ENCODE peak calls at places on chromosome 6, in five cellular contexts. D is GM23248; U is hepatocyte; B is CD8-positive, alpha-beta T cell; S is A673. Z is an unnamed sample. For H3K4me1, the result is how much of the 10 kb centered on the place peaks cover.

GRCh38 chr6:119445666-119446622 is 96.4 kb upstream of the MAN1A1 start:
- DNase-seq in B (no peak), S (peak), D (peak), U (peak), Z (no peak)

GRCh38 chr6:169935861-169936260 is 184.4 kb downstream of the ERMARD start:
- DNase-seq in B (no peak), D (no peak), S (no peak), U (no peak), Z (no peak)

GRCh38 chr6:129251669-129252376 is 368.9 kb downstream of the LAMA2 start:
- DNase-seq in D (peak), B (no peak), S (peak), U (peak), Z (peak)

GRCh38 chr6:44309092-44309491 is 4.1 kb downstream of the AARS2 start:
- DNase-seq in U (no peak), D (peak), S (no peak), B (no peak), Z (no peak)

GRCh38 chr6:149493697-149494334 is 9.0 kb upstream of the ZC3H12D start:
- DNase-seq in D (no peak), B (no peak), S (no peak), U (no peak), Z (no peak)

GRCh38 chr6:152267967-152268845 is 369.0 kb downstream of the SYNE1 start:
- DNase-seq in S (peak), D (peak), U (peak), B (no peak), Z (peak)

GRCh38 chr6:3294921-3295871 is 36.4 kb downstream of the PSMG4 start:
- DNase-seq in U (peak), D (no peak), B (no peak), S (no peak), Z (peak)

GRCh38 chr6:34522740-34523139 is 33.4 kb downstream of the SPDEF start:
- DNase-seq in D (no peak), B (no peak), U (no peak), S (no peak), Z (no peak)

GRCh38 chr6:7761047-7761446 is 35.1 kb downstream of the BMP6 start:
- DNase-seq in U (no peak), D (peak), B (no peak), S (no peak), Z (no peak)

GRCh38 chr6:89360415-89360999 is 8.0 kb upstream of the UBE2J1 start:
- DNase-seq in B (no peak), D (peak), S (no peak), U (no peak), Z (no peak)

DNA sequence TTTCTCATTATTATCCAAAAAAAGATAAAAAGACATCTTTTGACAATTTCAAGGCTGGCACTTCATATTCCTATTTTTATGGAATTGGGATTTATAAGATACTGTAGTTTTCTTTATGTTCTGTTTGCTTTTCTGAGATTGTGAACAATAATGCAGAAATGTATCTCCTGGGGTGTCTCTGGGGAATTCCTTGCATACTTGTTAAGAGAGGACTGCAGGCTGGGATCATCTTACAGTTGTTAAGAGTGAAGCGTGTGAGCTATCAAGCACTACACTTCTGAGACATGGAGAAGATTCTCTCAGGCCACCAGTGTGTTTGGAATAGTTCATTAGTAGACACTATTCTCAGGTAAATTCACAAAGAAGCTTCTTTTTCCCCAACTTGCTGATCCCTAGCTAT is 963.3 kb upstream of the GJE1 start:
- DNase-seq in S (peak), U (no peak), D (peak), B (no peak), Z (peak)
- H3K4me1 ChIP-seq in S (under half), U (under half), D (under half), B (under half), Z (under half)

DNA sequence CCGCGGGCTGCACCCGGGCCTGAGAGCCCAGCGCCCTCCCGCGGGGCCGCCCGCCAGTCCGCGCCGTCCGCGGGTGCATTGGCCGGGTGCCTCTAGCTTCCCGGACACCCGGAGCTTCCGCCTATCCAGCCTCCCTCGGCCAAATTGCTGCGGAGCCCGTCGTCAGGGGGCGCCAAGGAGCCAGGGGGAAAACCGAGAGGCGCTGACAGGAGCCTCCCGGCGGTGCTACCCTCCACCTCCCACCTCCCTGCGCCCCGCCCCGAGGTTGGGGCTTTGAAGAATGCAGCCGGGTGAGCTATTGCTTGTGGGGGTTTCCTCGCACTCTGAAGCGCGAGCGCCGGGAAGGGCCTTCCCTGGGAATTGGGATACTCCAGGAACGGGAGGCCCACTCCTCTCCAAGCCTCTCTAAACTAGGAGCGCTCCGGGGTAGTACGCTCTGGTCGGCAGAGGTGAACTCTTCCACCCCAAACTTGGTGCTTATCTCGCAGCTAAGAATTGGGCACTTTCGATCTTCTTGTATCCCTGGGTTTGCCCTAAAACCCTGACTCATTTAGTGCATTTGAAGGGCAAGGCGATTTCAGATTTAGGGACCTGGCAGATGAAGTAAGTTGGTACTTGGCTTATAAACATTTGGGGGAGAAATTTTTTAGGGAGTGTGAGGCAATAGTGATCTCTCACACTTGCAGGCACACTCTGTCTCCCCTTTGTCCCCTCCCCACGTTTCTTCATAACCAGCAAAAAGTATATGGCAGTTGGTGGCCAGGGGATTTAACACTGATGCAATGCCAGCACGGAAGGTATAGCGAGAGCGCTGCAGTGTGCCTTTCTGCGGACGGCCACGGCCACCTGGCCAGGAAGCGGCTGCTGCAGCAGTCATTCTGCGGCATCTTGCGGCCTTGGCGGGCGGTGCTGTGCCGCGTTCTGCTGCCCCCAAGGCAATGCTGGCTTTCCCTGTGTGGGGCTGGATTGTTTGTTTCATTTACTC is 556 bp downstream of the BEND6 start:
- DNase-seq in U (peak), B (no peak), S (peak), D (peak), Z (peak)
- H3K4me1 ChIP-seq in U (under half), B (under half), S (under half), D (half or more), Z (under half)

GRCh38 chr6:99424022-99424421 is 1.1 kb downstream of the PNISR start:
- DNase-seq in U (no peak), B (no peak), D (no peak), S (no peak), Z (no peak)
- H3K4me1 ChIP-seq in U (under half), B (half or more), D (under half), S (under half), Z (under half)

DNA sequence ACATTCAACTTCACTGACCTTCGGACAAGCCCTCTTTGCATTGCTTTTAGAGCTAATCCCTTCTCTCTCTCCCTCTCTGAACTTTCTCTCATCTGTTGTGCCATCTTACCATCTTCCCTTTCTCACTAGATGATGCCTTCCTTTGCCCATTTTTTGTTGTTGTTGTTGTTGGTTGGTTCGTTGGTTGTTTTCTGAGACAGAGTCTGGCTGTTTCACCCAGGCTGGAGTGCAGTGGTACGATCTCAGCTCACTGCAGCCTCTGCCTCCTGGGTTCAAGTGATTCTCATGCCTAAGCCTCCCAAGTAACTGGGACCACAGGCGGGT is 18.8 kb downstream of the MAP3K5 start:
- DNase-seq in U (no peak), B (no peak), D (no peak), S (no peak), Z (no peak)
- H3K4me1 ChIP-seq in U (under half), B (under half), D (under half), S (under half), Z (under half)

GRCh38 chr6:127951172-127951995 is 50.5 kb upstream of the THEMIS start:
- DNase-seq in S (no peak), D (no peak), U (no peak), B (no peak), Z (no peak)
- H3K4me1 ChIP-seq in S (under half), D (under half), U (under half), B (half or more), Z (under half)

GRCh38 chr6:161481786-161482516 is 208.1 kb upstream of the AGPAT4 start:
- DNase-seq in U (no peak), S (no peak), D (no peak), B (no peak), Z (no peak)
- H3K4me1 ChIP-seq in U (under half), S (under half), D (under half), B (under half), Z (under half)

DNA sequence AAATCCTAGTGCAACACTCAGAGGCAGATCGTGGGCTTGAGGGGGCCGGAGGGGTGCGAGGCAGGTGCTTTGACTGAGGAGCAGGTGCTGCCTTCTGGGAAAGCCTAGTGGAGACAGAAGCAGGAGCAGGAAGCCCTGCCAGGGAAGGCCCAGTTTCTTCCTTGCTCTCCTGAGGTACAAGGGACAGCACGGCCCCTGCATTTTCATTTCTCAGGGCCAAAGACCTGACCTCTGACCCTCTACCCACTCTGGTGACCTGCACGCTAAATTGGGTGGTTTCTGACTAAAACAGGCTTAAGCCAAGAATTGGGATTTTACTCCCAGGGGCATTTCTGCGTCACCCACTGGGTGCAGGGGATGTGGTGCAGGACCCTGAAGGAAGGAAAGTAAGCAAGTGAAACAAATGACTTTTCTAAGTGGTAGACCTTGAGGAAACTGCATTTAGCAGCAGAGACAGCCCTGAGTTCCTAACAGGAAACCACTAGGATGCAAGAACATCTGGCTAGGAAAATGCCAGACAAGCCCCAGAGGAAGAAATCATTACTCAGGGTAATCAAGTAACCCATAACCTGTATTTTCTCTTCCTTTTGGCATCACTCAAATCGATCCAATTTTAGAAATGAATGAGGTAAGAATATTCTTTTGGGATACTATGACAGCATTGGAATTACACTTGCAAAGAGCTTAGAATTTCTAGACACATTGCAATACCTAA is 141.7 kb downstream of the CD164 start:
- DNase-seq in U (no peak), B (no peak), D (peak), S (no peak), Z (no peak)
- H3K4me1 ChIP-seq in U (under half), B (under half), D (half or more), S (under half), Z (under half)

DNA sequence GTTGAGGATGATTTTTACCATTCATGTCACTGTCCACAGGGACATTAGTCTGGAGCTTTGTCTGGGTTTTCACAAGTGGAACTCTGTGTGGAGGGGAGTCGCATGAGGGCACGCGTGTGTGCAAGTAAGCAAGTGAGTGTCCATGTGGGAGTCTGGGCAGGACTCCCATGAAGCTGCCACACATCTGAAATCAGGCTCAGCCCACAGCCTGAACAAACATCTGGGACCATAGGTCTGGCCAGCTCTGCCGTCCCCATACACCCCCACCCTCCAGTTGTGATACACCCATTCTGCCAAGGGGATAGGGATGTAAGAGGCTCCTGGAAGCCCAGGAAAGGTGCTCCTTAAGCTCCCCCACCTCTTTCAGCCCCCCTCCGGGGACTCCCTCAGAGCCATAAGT is 17.1 kb upstream of the FOXP4 start:
- DNase-seq in D (no peak), B (no peak), U (no peak), S (no peak), Z (no peak)
- H3K4me1 ChIP-seq in D (under half), B (under half), U (under half), S (under half), Z (under half)

GRCh38 chr6:30154061-30154460 is 7.0 kb downstream of the TRIM10 start:
- DNase-seq in D (no peak), S (no peak), U (no peak), B (no peak), Z (no peak)

GRCh38 chr6:30152910-30153309 is 8.1 kb downstream of the TRIM10 start:
- DNase-seq in D (no peak), U (no peak), B (no peak), S (no peak), Z (no peak)

GRCh38 chr6:30156262-30156599 is 4.8 kb downstream of the TRIM10 start:
- DNase-seq in B (no peak), D (peak), U (peak), S (peak), Z (no peak)

GRCh38 chr6:30154709-30155521 is 6.1 kb downstream of the TRIM10 start:
- DNase-seq in S (peak), D (peak), U (peak), B (no peak), Z (no peak)

GRCh38 chr6:30155522-30156261 is 5.3 kb downstream of the TRIM10 start:
- DNase-seq in D (peak), S (no peak), B (no peak), U (no peak), Z (no peak)
- H3K4me1 ChIP-seq in D (under half), S (under half), B (under half), U (under half), Z (under half)